ENCODE peak calls at places on chromosomes 12 and 14, in five cellular contexts. One of them, this sample, is unnamed.

GRCh38 chr12:116492703-116493324 is 66.4 kb upstream of the MAP1LC3B2 start:
- DNase-seq in right lobe of liver: no peak
- DNase-seq in AG04449: no peak
- DNase-seq in PC-9: peak; percentile 80
- DNase-seq in aorta: no peak
- DNase-seq in this sample: peak; percentile 23

GRCh38 chr12:1825382-1826102 is 5.2 kb downstream of the LRTM2 start:
- DNase-seq in AG04449: no peak
- DNase-seq in aorta: no peak
- DNase-seq in right lobe of liver: no peak
- DNase-seq in PC-9: no peak
- DNase-seq in this sample: no peak

GRCh38 chr14:101554991-101555668 is 6.2 kb upstream of the DIO3 start:
- DNase-seq in AG04449: no peak
- DNase-seq in PC-9: no peak
- DNase-seq in right lobe of liver: peak; percentile 71
- DNase-seq in aorta: no peak
- DNase-seq in this sample: no peak

GRCh38 chr14:21263284-21264024 is 5.8 kb downstream of the HNRNPC start:
- DNase-seq in PC-9: no peak
- DNase-seq in right lobe of liver: no peak
- DNase-seq in aorta: no peak
- DNase-seq in AG04449: no peak
- DNase-seq in this sample: no peak

GRCh38 chr14:75381642-75382041 is 46.2 kb upstream of the JDP2 start:
- DNase-seq in PC-9: no peak
- DNase-seq in right lobe of liver: no peak
- DNase-seq in AG04449: no peak
- DNase-seq in aorta: no peak
- DNase-seq in this sample: no peak

GRCh38 chr14:70641548-70642312 is at the start of gene TTC9:
- DNase-seq in AG04449: no peak
- DNase-seq in aorta: peak; percentile 78
- DNase-seq in PC-9: no peak
- DNase-seq in right lobe of liver: peak; percentile 57
- DNase-seq in this sample: no peak

GRCh38 chr12:12024958-12025682 is 45.6 kb upstream of the BCL2L14 start:
- DNase-seq in PC-9: no peak
- DNase-seq in AG04449: no peak
- DNase-seq in aorta: no peak
- DNase-seq in right lobe of liver: no peak
- DNase-seq in this sample: no peak

GRCh38 chr14:80576401-80576800 is 365.1 kb upstream of the DIO2 start:
- DNase-seq in PC-9: no peak
- DNase-seq in aorta: no peak
- DNase-seq in AG04449: no peak
- DNase-seq in right lobe of liver: no peak
- DNase-seq in this sample: no peak

GRCh38 chr12:12804432-12804886 is 8.7 kb upstream of the DDX47 start:
- DNase-seq in AG04449: peak; percentile 79
- DNase-seq in PC-9: peak; percentile 99
- DNase-seq in right lobe of liver: no peak
- DNase-seq in aorta: no peak
- DNase-seq in this sample: peak; percentile 93

GRCh38 chr12:90954428-90954827 is 548 bp downstream of the CCER1 start:
- DNase-seq in PC-9: no peak
- DNase-seq in AG04449: no peak
- DNase-seq in right lobe of liver: no peak
- DNase-seq in aorta: no peak
- DNase-seq in this sample: no peak

GRCh38 chr14:91364524-91365270 is 52.9 kb downstream of the CCDC88C start:
- DNase-seq in AG04449: no peak
- DNase-seq in PC-9: no peak
- DNase-seq in aorta: peak; percentile 50
- DNase-seq in right lobe of liver: no peak
- DNase-seq in this sample: no peak

GRCh38 chr12:127416796-127417195 is 850.2 kb upstream of the TMEM132C start:
- DNase-seq in PC-9: no peak
- DNase-seq in right lobe of liver: no peak
- DNase-seq in aorta: no peak
- DNase-seq in AG04449: no peak
- DNase-seq in this sample: no peak

GRCh38 chr14:85856430-85856829 is 326.5 kb downstream of the FLRT2 start:
- DNase-seq in aorta: no peak
- DNase-seq in AG04449: no peak
- DNase-seq in right lobe of liver: no peak
- DNase-seq in PC-9: no peak
- DNase-seq in this sample: no peak

GRCh38 chr12:64780531-64781373 is 21.5 kb upstream of the GNS start:
- DNase-seq in AG04449: no peak
- DNase-seq in PC-9: peak; percentile 66
- DNase-seq in right lobe of liver: peak; percentile 74
- DNase-seq in aorta: peak; percentile 81
- DNase-seq in this sample: no peak

GRCh38 chr14:80202888-80203562 is 8.3 kb downstream of the DIO2 start:
- DNase-seq in aorta: no peak
- DNase-seq in right lobe of liver: no peak
- DNase-seq in AG04449: no peak
- DNase-seq in PC-9: no peak
- DNase-seq in this sample: no peak

GRCh38 chr12:128974881-128975280 is 121.6 kb downstream of the GLT1D1 start:
- DNase-seq in aorta: no peak
- DNase-seq in right lobe of liver: no peak
- DNase-seq in AG04449: no peak
- DNase-seq in PC-9: no peak
- DNase-seq in this sample: no peak

GRCh38 chr14:69784942-69785341 is 12.1 kb downstream of the SLC10A1 start:
- DNase-seq in right lobe of liver: no peak
- DNase-seq in AG04449: no peak
- DNase-seq in aorta: no peak
- DNase-seq in PC-9: no peak
- DNase-seq in this sample: no peak

GRCh38 chr12:128052341-128052740 is 214.6 kb upstream of the TMEM132C start:
- DNase-seq in PC-9: no peak
- DNase-seq in right lobe of liver: no peak
- DNase-seq in AG04449: peak; percentile 24
- DNase-seq in aorta: no peak
- DNase-seq in this sample: no peak

GRCh38 chr12:53231859-53232640 is at the start of gene RARG:
- DNase-seq in PC-9: peak; percentile 83
- DNase-seq in right lobe of liver: no peak
- DNase-seq in AG04449: no peak
- DNase-seq in aorta: peak; percentile 92
- DNase-seq in this sample: no peak

GRCh38 chr12:53233671-53234091 is 1.7 kb upstream of the RARG start:
- DNase-seq in right lobe of liver: no peak
- DNase-seq in AG04449: no peak
- DNase-seq in PC-9: no peak
- DNase-seq in aorta: peak; percentile 55
- DNase-seq in this sample: no peak

GRCh38 chr12:53229454-53229853 is 2.6 kb downstream of the RARG start:
- DNase-seq in aorta: peak; percentile 36
- DNase-seq in AG04449: no peak
- DNase-seq in right lobe of liver: no peak
- DNase-seq in PC-9: no peak
- DNase-seq in this sample: no peak

GRCh38 chr12:53232641-53233538 is 881 bp upstream of the RARG start:
- DNase-seq in aorta: peak; percentile 84
- DNase-seq in AG04449: no peak
- DNase-seq in PC-9: peak; percentile 54
- DNase-seq in right lobe of liver: no peak
- DNase-seq in this sample: no peak

DNA sequence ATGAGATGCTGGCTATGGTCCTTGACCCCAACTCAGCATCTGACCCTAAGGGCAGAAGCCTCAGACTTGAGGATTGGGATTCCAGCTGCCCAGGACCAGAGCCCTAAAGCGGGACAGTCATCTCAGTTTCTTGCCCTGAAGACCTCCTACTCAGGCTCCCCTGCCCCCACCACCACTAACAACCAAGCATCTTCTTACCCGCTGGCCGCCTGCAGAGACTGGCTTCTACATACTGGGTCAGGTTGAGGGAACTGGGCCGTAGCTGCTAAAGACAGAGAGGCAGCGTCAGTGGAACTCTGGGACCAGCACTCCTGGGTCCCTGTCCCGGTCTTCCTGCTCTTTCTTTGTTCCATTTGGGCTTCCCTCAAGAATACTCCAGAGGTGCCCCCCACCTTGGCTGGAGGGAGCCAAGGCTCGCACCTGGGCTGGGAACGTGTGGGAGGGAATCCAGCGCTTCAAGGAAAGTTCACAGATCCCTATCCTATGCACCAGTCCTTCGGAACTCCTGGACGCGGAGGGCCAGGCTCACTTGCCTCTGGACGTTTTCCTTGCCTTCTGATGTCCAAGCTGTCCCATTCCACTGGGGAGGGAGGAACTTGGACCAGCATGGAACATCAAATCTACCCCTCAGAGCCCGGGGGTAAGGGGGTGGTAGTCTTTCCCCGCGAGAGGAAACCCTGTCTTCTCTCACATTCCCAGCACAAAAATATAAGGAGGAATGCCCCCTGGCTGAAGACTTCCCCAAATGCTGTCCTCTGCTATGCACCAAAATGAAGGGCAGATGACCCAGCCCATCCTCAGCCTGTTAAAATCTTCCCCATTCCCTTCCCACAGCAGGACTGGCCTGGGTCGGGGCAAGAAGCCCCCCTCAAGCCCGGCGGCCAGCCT is 794 bp downstream of the RARG start:
- DNase-seq in right lobe of liver: no peak
- DNase-seq in aorta: peak; percentile 68
- DNase-seq in PC-9: no peak
- DNase-seq in AG04449: no peak
- DNase-seq in this sample: no peak
- H3K4me3 ChIP-seq in right lobe of liver: peak overlapping the region; percentile 37
- H3K4me3 ChIP-seq in aorta: peak overlapping the region; percentile 84
- H3K4me3 ChIP-seq in PC-9: peak overlapping the region; percentile 100
- H3K4me3 ChIP-seq in AG04449: peak overlapping the region; percentile 77
- H3K4me3 ChIP-seq in this sample: peak overlapping the region; percentile 44

GRCh38 chr12:88578274-88578673 is 2.0 kb downstream of the KITLG start:
- DNase-seq in PC-9: no peak
- DNase-seq in aorta: no peak
- DNase-seq in AG04449: no peak
- DNase-seq in right lobe of liver: no peak
- DNase-seq in this sample: no peak
- H3K4me3 ChIP-seq in PC-9: peak overlapping the region; percentile 67
- H3K4me3 ChIP-seq in aorta: peak overlapping the region; percentile 40
- H3K4me3 ChIP-seq in AG04449: peak overlapping the region; percentile 84
- H3K4me3 ChIP-seq in right lobe of liver: no peak overlapping the region
- H3K4me3 ChIP-seq in this sample: peak overlapping the region; percentile 67

GRCh38 chr12:41899577-41899976 is 245.1 kb downstream of the GXYLT1 start:
- DNase-seq in right lobe of liver: no peak
- DNase-seq in AG04449: no peak
- DNase-seq in aorta: no peak
- DNase-seq in PC-9: no peak
- DNase-seq in this sample: no peak
- H3K4me3 ChIP-seq in right lobe of liver: no peak overlapping the region
- H3K4me3 ChIP-seq in AG04449: no peak overlapping the region
- H3K4me3 ChIP-seq in aorta: no peak overlapping the region
- H3K4me3 ChIP-seq in PC-9: no peak overlapping the region
- H3K4me3 ChIP-seq in this sample: no peak overlapping the region

GRCh38 chr12:80659512-80660094 is 47.8 kb upstream of the MYF6 start:
- DNase-seq in right lobe of liver: no peak
- DNase-seq in PC-9: no peak
- DNase-seq in AG04449: no peak
- DNase-seq in aorta: no peak
- DNase-seq in this sample: no peak

GRCh38 chr12:80662586-80662985 is 44.8 kb upstream of the MYF6 start:
- DNase-seq in right lobe of liver: no peak
- DNase-seq in aorta: no peak
- DNase-seq in PC-9: no peak
- DNase-seq in AG04449: no peak
- DNase-seq in this sample: no peak
- H3K4me3 ChIP-seq in right lobe of liver: no peak overlapping the region
- H3K4me3 ChIP-seq in aorta: no peak overlapping the region
- H3K4me3 ChIP-seq in PC-9: no peak overlapping the region
- H3K4me3 ChIP-seq in AG04449: no peak overlapping the region
- H3K4me3 ChIP-seq in this sample: no peak overlapping the region

GRCh38 chr12:121209221-121209620 is 708 bp upstream of the P2RX4 start:
- DNase-seq in AG04449: no peak
- DNase-seq in right lobe of liver: no peak
- DNase-seq in PC-9: no peak
- DNase-seq in aorta: peak; percentile 63
- DNase-seq in this sample: no peak
- H3K4me3 ChIP-seq in AG04449: peak overlapping the region; percentile 67
- H3K4me3 ChIP-seq in right lobe of liver: no peak overlapping the region
- H3K4me3 ChIP-seq in PC-9: peak overlapping the region; percentile 70
- H3K4me3 ChIP-seq in aorta: no peak overlapping the region
- H3K4me3 ChIP-seq in this sample: no peak overlapping the region

DNA sequence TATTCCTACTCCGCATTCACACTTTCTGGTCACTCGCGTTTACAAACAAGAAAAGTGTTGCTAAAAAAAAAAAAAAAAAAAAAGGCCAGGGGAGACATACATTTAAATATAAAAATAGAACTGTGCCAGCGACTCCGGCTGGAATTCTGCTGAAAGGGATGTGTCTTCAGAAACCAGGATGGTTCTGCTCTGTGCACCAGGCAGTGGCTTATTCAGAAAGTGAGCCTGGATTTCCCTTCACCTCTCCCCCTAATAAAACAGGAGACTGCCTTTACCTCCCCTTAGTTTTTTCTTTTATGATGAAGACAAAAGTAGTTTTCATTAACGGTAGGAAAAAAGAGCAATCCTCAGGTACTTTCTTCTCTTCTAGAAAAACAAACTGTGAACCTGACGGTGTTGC is 384 bp downstream of the SLC7A8 start:
- DNase-seq in right lobe of liver: no peak
- DNase-seq in AG04449: no peak
- DNase-seq in aorta: no peak
- DNase-seq in PC-9: no peak
- DNase-seq in this sample: no peak
- H3K4me3 ChIP-seq in right lobe of liver: peak overlapping the region; percentile 47
- H3K4me3 ChIP-seq in AG04449: peak overlapping the region; percentile 59
- H3K4me3 ChIP-seq in aorta: peak overlapping the region; percentile 96
- H3K4me3 ChIP-seq in PC-9: peak overlapping the region; percentile 54
- H3K4me3 ChIP-seq in this sample: peak overlapping the region; percentile 48

DNA sequence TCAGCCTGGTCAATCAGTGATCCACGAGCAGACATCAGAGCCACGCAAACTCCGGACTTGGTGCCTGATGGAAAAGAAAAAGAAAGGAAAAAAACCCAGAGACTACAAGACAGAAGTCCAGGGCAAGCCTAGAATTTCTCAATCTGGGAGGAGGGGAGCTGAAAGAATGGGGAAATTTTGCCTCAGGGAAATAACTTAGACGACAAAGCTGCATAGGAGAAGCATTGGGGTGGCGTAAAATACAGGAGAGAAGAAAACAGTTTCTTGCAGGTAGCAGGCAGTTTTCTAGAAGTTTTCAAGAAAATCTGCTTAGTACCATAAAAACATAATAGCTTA is 2.6 kb upstream of the SLC11A2 start:
- DNase-seq in PC-9: peak; percentile 86
- DNase-seq in AG04449: no peak
- DNase-seq in aorta: no peak
- DNase-seq in right lobe of liver: no peak
- DNase-seq in this sample: no peak
- H3K4me3 ChIP-seq in PC-9: peak overlapping the region; percentile 77
- H3K4me3 ChIP-seq in AG04449: no peak overlapping the region
- H3K4me3 ChIP-seq in aorta: no peak overlapping the region
- H3K4me3 ChIP-seq in right lobe of liver: no peak overlapping the region
- H3K4me3 ChIP-seq in this sample: no peak overlapping the region

GRCh38 chr14:95359974-95360826 is 40.5 kb upstream of the CLMN start:
- DNase-seq in AG04449: no peak
- DNase-seq in PC-9: no peak
- DNase-seq in right lobe of liver: no peak
- DNase-seq in aorta: no peak
- DNase-seq in this sample: no peak
- H3K4me3 ChIP-seq in AG04449: no peak overlapping the region
- H3K4me3 ChIP-seq in PC-9: no peak overlapping the region
- H3K4me3 ChIP-seq in right lobe of liver: no peak overlapping the region
- H3K4me3 ChIP-seq in aorta: no peak overlapping the region
- H3K4me3 ChIP-seq in this sample: no peak overlapping the region